ENCODE peak calls at places on chromosome 19, in six cellular contexts. One of them, this sample, is unnamed. For H3K4me1, the result is how much of the 10 kb centered on the place peaks cover.

GRCh38 chr19:48631254-48631653 is 5.9 kb downstream of the DBP start:
- DNase-seq in colonic mucosa: no peak
- DNase-seq in mesenchymal stem cell: no peak
- DNase-seq in H1: no peak
- DNase-seq in neural progenitor cell: no peak
- DNase-seq in PC-3: no peak
- DNase-seq in this sample: no peak

GRCh38 chr19:52786078-52786463 is 520 bp downstream of the ZNF600 start:
- DNase-seq in colonic mucosa: no peak
- DNase-seq in mesenchymal stem cell: no peak
- DNase-seq in H1: no peak
- DNase-seq in neural progenitor cell: peak
- DNase-seq in PC-3: peak
- DNase-seq in this sample: no peak

GRCh38 chr19:32403291-32403995 is 2.1 kb upstream of the DPY19L3 start:
- DNase-seq in colonic mucosa: no peak
- DNase-seq in mesenchymal stem cell: no peak
- DNase-seq in H1: no peak
- DNase-seq in neural progenitor cell: peak
- DNase-seq in PC-3: no peak
- DNase-seq in this sample: no peak

GRCh38 chr19:2761309-2761677 is 21.5 kb upstream of the SLC39A3 start:
- DNase-seq in colonic mucosa: no peak
- DNase-seq in mesenchymal stem cell: no peak
- DNase-seq in H1: no peak
- DNase-seq in neural progenitor cell: no peak
- DNase-seq in PC-3: no peak
- DNase-seq in this sample: no peak

GRCh38 chr19:52188822-52189744 is 769 bp upstream of the PPP2R1A start:
- DNase-seq in colonic mucosa: peak
- DNase-seq in mesenchymal stem cell: no peak
- DNase-seq in H1: peak
- DNase-seq in neural progenitor cell: no peak
- DNase-seq in PC-3: no peak
- DNase-seq in this sample: no peak

GRCh38 chr19:51651216-51651846 is 4.7 kb upstream of the SIGLEC14 start:
- DNase-seq in colonic mucosa: no peak
- DNase-seq in mesenchymal stem cell: no peak
- DNase-seq in H1: no peak
- DNase-seq in neural progenitor cell: no peak
- DNase-seq in PC-3: no peak
- DNase-seq in this sample: no peak

GRCh38 chr19:41403181-41403970 is 5.8 kb downstream of the BCKDHA start:
- DNase-seq in colonic mucosa: no peak
- DNase-seq in mesenchymal stem cell: no peak
- DNase-seq in H1: no peak
- DNase-seq in neural progenitor cell: no peak
- DNase-seq in PC-3: no peak
- DNase-seq in this sample: no peak

GRCh38 chr19:35609881-35610353 is 2.6 kb upstream of the HAUS5 start:
- DNase-seq in colonic mucosa: no peak
- DNase-seq in mesenchymal stem cell: no peak
- DNase-seq in H1: no peak
- DNase-seq in neural progenitor cell: no peak
- DNase-seq in PC-3: no peak
- DNase-seq in this sample: no peak

GRCh38 chr19:41354343-41354974 is 737 bp upstream of the TGFB1 start:
- DNase-seq in colonic mucosa: peak
- DNase-seq in mesenchymal stem cell: no peak
- DNase-seq in H1: no peak
- DNase-seq in neural progenitor cell: no peak
- DNase-seq in PC-3: no peak
- DNase-seq in this sample: no peak

GRCh38 chr19:2289714-2290435 is 7.9 kb upstream of the PEAK3 start:
- DNase-seq in colonic mucosa: peak
- DNase-seq in mesenchymal stem cell: no peak
- DNase-seq in H1: no peak
- DNase-seq in neural progenitor cell: peak
- DNase-seq in PC-3: no peak
- DNase-seq in this sample: no peak

GRCh38 chr19:53992211-53992610 is 774 bp downstream of the CACNG6 start:
- DNase-seq in colonic mucosa: no peak
- DNase-seq in mesenchymal stem cell: no peak
- DNase-seq in H1: no peak
- DNase-seq in neural progenitor cell: no peak
- DNase-seq in PC-3: no peak
- DNase-seq in this sample: no peak
- H3K27ac ChIP-seq in colonic mucosa: no peak
- H3K27ac ChIP-seq in mesenchymal stem cell: no peak
- H3K27ac ChIP-seq in H1: no peak
- H3K27ac ChIP-seq in neural progenitor cell: no peak
- H3K27ac ChIP-seq in PC-3: no peak
- H3K27ac ChIP-seq in this sample: no peak

GRCh38 chr19:45676851-45677263 is 8.8 kb downstream of the GIPR start:
- DNase-seq in colonic mucosa: peak
- DNase-seq in mesenchymal stem cell: no peak
- DNase-seq in H1: no peak
- DNase-seq in neural progenitor cell: no peak
- DNase-seq in PC-3: no peak
- DNase-seq in this sample: no peak
- H3K9ac ChIP-seq in colonic mucosa: peak
- H3K9ac ChIP-seq in mesenchymal stem cell: no peak
- H3K9ac ChIP-seq in H1: peak
- H3K9ac ChIP-seq in neural progenitor cell: no peak
- H3K9ac ChIP-seq in PC-3: no peak
- H3K9ac ChIP-seq in this sample: peak

GRCh38 chr19:58577581-58578429 is 4.7 kb upstream of the MZF1 start:
- DNase-seq in colonic mucosa: peak
- DNase-seq in mesenchymal stem cell: no peak
- DNase-seq in H1: no peak
- DNase-seq in neural progenitor cell: no peak
- DNase-seq in PC-3: no peak
- DNase-seq in this sample: no peak
- H3K4me1 ChIP-seq in colonic mucosa: under half
- H3K4me1 ChIP-seq in mesenchymal stem cell: under half
- H3K4me1 ChIP-seq in H1: under half
- H3K4me1 ChIP-seq in neural progenitor cell: under half
- H3K4me1 ChIP-seq in PC-3: under half
- H3K4me1 ChIP-seq in this sample: under half

GRCh38 chr19:16455489-16455888 is 16.3 kb downstream of the EPS15L1 start:
- DNase-seq in colonic mucosa: no peak
- DNase-seq in mesenchymal stem cell: no peak
- DNase-seq in H1: no peak
- DNase-seq in neural progenitor cell: no peak
- DNase-seq in PC-3: no peak
- DNase-seq in this sample: no peak
- H3K27ac ChIP-seq in colonic mucosa: no peak
- H3K27ac ChIP-seq in mesenchymal stem cell: peak
- H3K27ac ChIP-seq in H1: no peak
- H3K27ac ChIP-seq in neural progenitor cell: no peak
- H3K27ac ChIP-seq in PC-3: no peak
- H3K27ac ChIP-seq in this sample: no peak